ENCODE peak calls at places on chromosome 1, in four cellular contexts. Y, I, X and G are unnamed samples.

GRCh38 chr1:100773444-100773843 is 53.9 kb downstream of the VCAM1 start:
- DNase-seq in I (no peak), Y (no peak), X (no peak), G (no peak)

GRCh38 chr1:185317886-185318310 is 855 bp upstream of the IVNS1ABP start:
- DNase-seq in I (peak), Y (peak), X (no peak), G (no peak)

GRCh38 chr1:14149431-14149830 is 449.1 kb upstream of the KAZN start:
- DNase-seq in Y (no peak), X (no peak), I (no peak), G (peak)

GRCh38 chr1:12454406-12455391 is 163.3 kb downstream of the DHRS3 start:
- DNase-seq in X (no peak), Y (peak), I (peak), G (peak)

GRCh38 chr1:109636201-109636952 is 16.7 kb downstream of the AMPD2 start:
- DNase-seq in I (peak), X (no peak), Y (peak), G (no peak)

GRCh38 chr1:214899908-214900470 is 182.5 kb upstream of the KCNK2 start:
- DNase-seq in Y (peak), X (no peak), I (peak), G (peak)

GRCh38 chr1:55534565-55535091 is 319.5 kb upstream of the USP24 start:
- DNase-seq in I (no peak), X (peak), Y (no peak), G (no peak)

GRCh38 chr1:224454337-224455055 is 19.9 kb upstream of the WDR26 start:
- DNase-seq in X (no peak), Y (no peak), I (no peak), G (no peak)

GRCh38 chr1:20154306-20154831 is 15.2 kb downstream of the PLA2G2F start:
- DNase-seq in I (no peak), Y (no peak), X (no peak), G (no peak)

GRCh38 chr1:173333581-173333980 is 126.5 kb upstream of the TNFSF4 start:
- DNase-seq in X (no peak), I (peak), Y (peak), G (no peak)

GRCh38 chr1:67791686-67792475 is 41.4 kb downstream of the GNG12 start:
- DNase-seq in X (no peak), I (peak), Y (peak), G (peak)

GRCh38 chr1:115874929-115875328 is 34.0 kb upstream of the NHLH2 start:
- DNase-seq in Y (peak), X (no peak), I (peak), G (peak)

GRCh38 chr1:63635681-63636080 is 42.5 kb downstream of the PGM1 start:
- DNase-seq in X (no peak), Y (peak), I (no peak), G (no peak)

GRCh38 chr1:7550981-7551380 is 220.1 kb upstream of the VAMP3 start:
- DNase-seq in X (no peak), I (no peak), Y (no peak), G (peak)

GRCh38 chr1:182120411-182121258 is 59.1 kb upstream of the ZNF648 start:
- DNase-seq in Y (peak), I (no peak), X (no peak), G (peak)

GRCh38 chr1:178509608-178510007 is 3.3 kb upstream of the TEX35 start:
- DNase-seq in X (no peak), Y (no peak), I (no peak), G (no peak)

GRCh38 chr1:157157481-157158190 is 19.4 kb upstream of the ETV3 start:
- DNase-seq in Y (peak), I (no peak), X (no peak), G (no peak)

GRCh38 chr1:31390071-31390470 is 17.2 kb upstream of the FABP3 start:
- DNase-seq in Y (no peak), I (no peak), X (no peak), G (no peak)

GRCh38 chr1:41891403-41891896 is 27.3 kb downstream of the HIVEP3 start:
- DNase-seq in I (no peak), X (no peak), Y (no peak), G (peak)

GRCh38 chr1:78229344-78229743 is 183.6 kb downstream of the GIPC2 start:
- DNase-seq in Y (peak), I (peak), X (no peak), G (no peak)

GRCh38 chr1:42137766-42138165 is 15.4 kb upstream of the GUCA2B start:
- DNase-seq in X (no peak), I (no peak), Y (no peak), G (no peak)

GRCh38 chr1:40833979-40834378 is 28.2 kb downstream of the CITED4 start:
- DNase-seq in X (no peak), I (no peak), Y (no peak), G (no peak)

GRCh38 chr1:241612533-241613505 is 27.4 kb downstream of the CHML start:
- DNase-seq in X (no peak), Y (peak), I (peak), G (peak)

GRCh38 chr1:27306892-27307850 is 14.8 kb upstream of the TMEM222 start:
- DNase-seq in X (peak), Y (no peak), I (no peak), G (no peak)

GRCh38 chr1:104132386-104132973 is 382.8 kb downstream of the AMY1C start:
- DNase-seq in Y (peak), I (peak), X (peak), G (peak)

GRCh38 chr1:84884671-84885389 is 8.2 kb downstream of the LPAR3 start:
- DNase-seq in I (no peak), Y (peak), X (no peak), G (peak)

GRCh38 chr1:22918644-22919043 is 54.0 kb downstream of the LACTBL1 start:
- DNase-seq in I (no peak), Y (no peak), X (no peak), G (no peak)

GRCh38 chr1:226646026-226646869 is 92.8 kb downstream of the ITPKB start:
- DNase-seq in Y (no peak), I (no peak), X (no peak), G (no peak)

GRCh38 chr1:202146279-202146678 is 1.7 kb upstream of the ARL8A start:
- DNase-seq in X (no peak), Y (no peak), I (no peak), G (no peak)

GRCh38 chr1:20404466-20404865 is 81.5 kb downstream of the CAMK2N1 start:
- DNase-seq in I (no peak), Y (no peak), X (peak), G (no peak)